ENCODE peak calls at places on chromosomes 1 and 21, in ten cellular contexts. One of them, this sample, is unnamed.

GRCh38 chr1:172487550-172487949 is 43.7 kb upstream of the PIGC start:
- DNase-seq in dorsolateral prefrontal cortex: no peak
- DNase-seq in left ventricle myocardium inferior: no peak
- DNase-seq in ascending aorta: no peak
- DNase-seq in ovary: no peak
- DNase-seq in neural progenitor cell: peak; percentile 76
- DNase-seq in pancreas: no peak
- DNase-seq in CD4-positive, CD25-positive, alpha-beta regulatory T cell: peak; percentile 8
- DNase-seq in CD8-positive, alpha-beta T cell: no peak
- DNase-seq in stomach: no peak
- DNase-seq in this sample: no peak

GRCh38 chr1:12477936-12478611 is 139.9 kb downstream of the DHRS3 start:
- DNase-seq in pancreas: peak; percentile 88
- DNase-seq in dorsolateral prefrontal cortex: no peak
- DNase-seq in left ventricle myocardium inferior: peak; percentile 76
- DNase-seq in neural progenitor cell: peak; percentile 34
- DNase-seq in ascending aorta: peak; percentile 42
- DNase-seq in CD8-positive, alpha-beta T cell: no peak
- DNase-seq in stomach: peak; percentile 69
- DNase-seq in CD4-positive, CD25-positive, alpha-beta regulatory T cell: no peak
- DNase-seq in ovary: peak; percentile 93
- DNase-seq in this sample: peak; percentile 42

GRCh38 chr1:185157599-185158469 is 867 bp downstream of the SWT1 start:
- DNase-seq in CD4-positive, CD25-positive, alpha-beta regulatory T cell: no peak
- DNase-seq in stomach: no peak
- DNase-seq in ascending aorta: no peak
- DNase-seq in neural progenitor cell: peak; percentile 26
- DNase-seq in left ventricle myocardium inferior: no peak
- DNase-seq in CD8-positive, alpha-beta T cell: no peak
- DNase-seq in ovary: no peak
- DNase-seq in pancreas: no peak
- DNase-seq in dorsolateral prefrontal cortex: no peak
- DNase-seq in this sample: no peak

GRCh38 chr1:94579876-94580294 is 38.3 kb upstream of the F3 start:
- DNase-seq in CD4-positive, CD25-positive, alpha-beta regulatory T cell: no peak
- DNase-seq in left ventricle myocardium inferior: no peak
- DNase-seq in dorsolateral prefrontal cortex: no peak
- DNase-seq in stomach: no peak
- DNase-seq in CD8-positive, alpha-beta T cell: no peak
- DNase-seq in neural progenitor cell: no peak
- DNase-seq in pancreas: no peak
- DNase-seq in ovary: no peak
- DNase-seq in ascending aorta: no peak
- DNase-seq in this sample: no peak

GRCh38 chr1:25598879-25599278 is 17.7 kb upstream of the MAN1C1 start:
- DNase-seq in ovary: no peak
- DNase-seq in neural progenitor cell: no peak
- DNase-seq in left ventricle myocardium inferior: no peak
- DNase-seq in pancreas: no peak
- DNase-seq in CD4-positive, CD25-positive, alpha-beta regulatory T cell: no peak
- DNase-seq in stomach: no peak
- DNase-seq in CD8-positive, alpha-beta T cell: no peak
- DNase-seq in dorsolateral prefrontal cortex: no peak
- DNase-seq in ascending aorta: no peak
- DNase-seq in this sample: no peak

GRCh38 chr1:93840956-93841482 is 38.0 kb downstream of the DNTTIP2 start:
- DNase-seq in ascending aorta: no peak
- DNase-seq in left ventricle myocardium inferior: no peak
- DNase-seq in pancreas: no peak
- DNase-seq in ovary: no peak
- DNase-seq in dorsolateral prefrontal cortex: no peak
- DNase-seq in neural progenitor cell: no peak
- DNase-seq in CD4-positive, CD25-positive, alpha-beta regulatory T cell: no peak
- DNase-seq in stomach: no peak
- DNase-seq in CD8-positive, alpha-beta T cell: no peak
- DNase-seq in this sample: no peak

GRCh38 chr1:32215629-32216505 is 6.3 kb downstream of the TMEM234 start:
- DNase-seq in left ventricle myocardium inferior: peak; percentile 29
- DNase-seq in CD4-positive, CD25-positive, alpha-beta regulatory T cell: peak; percentile 67
- DNase-seq in pancreas: no peak
- DNase-seq in CD8-positive, alpha-beta T cell: no peak
- DNase-seq in ovary: peak; percentile 70
- DNase-seq in neural progenitor cell: peak; percentile 83
- DNase-seq in dorsolateral prefrontal cortex: no peak
- DNase-seq in ascending aorta: no peak
- DNase-seq in stomach: peak; percentile 73
- DNase-seq in this sample: no peak

GRCh38 chr1:218705911-218706893 is 361.1 kb downstream of the TGFB2 start:
- DNase-seq in CD4-positive, CD25-positive, alpha-beta regulatory T cell: no peak
- DNase-seq in pancreas: no peak
- DNase-seq in ovary: no peak
- DNase-seq in left ventricle myocardium inferior: no peak
- DNase-seq in CD8-positive, alpha-beta T cell: no peak
- DNase-seq in stomach: no peak
- DNase-seq in neural progenitor cell: no peak
- DNase-seq in dorsolateral prefrontal cortex: no peak
- DNase-seq in ascending aorta: no peak
- DNase-seq in this sample: no peak

GRCh38 chr21:34362670-34363069 is 1.1 kb upstream of the KCNE2 start:
- DNase-seq in pancreas: no peak
- DNase-seq in neural progenitor cell: no peak
- DNase-seq in CD8-positive, alpha-beta T cell: no peak
- DNase-seq in CD4-positive, CD25-positive, alpha-beta regulatory T cell: no peak
- DNase-seq in stomach: no peak
- DNase-seq in dorsolateral prefrontal cortex: no peak
- DNase-seq in ascending aorta: no peak
- DNase-seq in left ventricle myocardium inferior: no peak
- DNase-seq in ovary: no peak
- DNase-seq in this sample: no peak

GRCh38 chr1:27135920-27136551 is 18.9 kb downstream of the SLC9A1 start:
- DNase-seq in pancreas: no peak
- DNase-seq in neural progenitor cell: peak; percentile 60
- DNase-seq in ascending aorta: no peak
- DNase-seq in stomach: peak; percentile 58
- DNase-seq in CD4-positive, CD25-positive, alpha-beta regulatory T cell: no peak
- DNase-seq in CD8-positive, alpha-beta T cell: no peak
- DNase-seq in dorsolateral prefrontal cortex: no peak
- DNase-seq in left ventricle myocardium inferior: no peak
- DNase-seq in ovary: no peak
- DNase-seq in this sample: no peak

GRCh38 chr1:154624756-154625643 is 17.0 kb upstream of the ADAR start:
- DNase-seq in ovary: no peak
- DNase-seq in stomach: no peak
- DNase-seq in dorsolateral prefrontal cortex: no peak
- DNase-seq in CD4-positive, CD25-positive, alpha-beta regulatory T cell: no peak
- DNase-seq in left ventricle myocardium inferior: no peak
- DNase-seq in CD8-positive, alpha-beta T cell: no peak
- DNase-seq in ascending aorta: no peak
- DNase-seq in pancreas: no peak
- DNase-seq in neural progenitor cell: no peak
- DNase-seq in this sample: no peak

DNA sequence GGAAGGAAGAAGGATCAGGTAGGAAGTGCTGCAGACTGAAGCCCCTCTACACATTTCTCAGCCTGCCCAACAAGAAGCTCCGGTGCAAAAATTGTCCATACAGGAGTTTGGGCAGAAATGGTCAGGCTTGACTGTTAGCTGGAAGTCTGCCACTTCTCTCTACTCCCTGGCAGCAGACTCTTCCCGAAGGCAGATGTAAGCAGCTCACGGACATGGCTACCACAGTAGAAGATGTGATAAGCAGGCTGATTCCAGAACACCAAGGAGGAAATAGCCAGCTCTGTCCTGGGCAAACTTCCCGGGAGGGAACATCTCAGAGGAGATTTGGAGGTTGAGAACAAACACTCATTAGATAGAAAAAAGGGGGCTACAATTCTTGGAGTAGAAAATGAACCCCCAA is 52.6 kb downstream of the TRABD2B start:
- DNase-seq in dorsolateral prefrontal cortex: no peak
- DNase-seq in stomach: no peak
- DNase-seq in left ventricle myocardium inferior: no peak
- DNase-seq in pancreas: no peak
- DNase-seq in CD8-positive, alpha-beta T cell: no peak
- DNase-seq in ascending aorta: no peak
- DNase-seq in neural progenitor cell: no peak
- DNase-seq in CD4-positive, CD25-positive, alpha-beta regulatory T cell: no peak
- DNase-seq in ovary: no peak
- DNase-seq in this sample: no peak
- H3K27ac ChIP-seq in dorsolateral prefrontal cortex: no peak overlapping the region
- H3K27ac ChIP-seq in stomach: no peak overlapping the region
- H3K27ac ChIP-seq in left ventricle myocardium inferior: no peak overlapping the region
- H3K27ac ChIP-seq in pancreas: no peak overlapping the region
- H3K27ac ChIP-seq in CD8-positive, alpha-beta T cell: no peak overlapping the region
- H3K27ac ChIP-seq in ascending aorta: no peak overlapping the region
- H3K27ac ChIP-seq in neural progenitor cell: no peak overlapping the region
- H3K27ac ChIP-seq in CD4-positive, CD25-positive, alpha-beta regulatory T cell: no peak overlapping the region
- H3K27ac ChIP-seq in ovary: no peak overlapping the region
- H3K27ac ChIP-seq in this sample: no peak overlapping the region

DNA sequence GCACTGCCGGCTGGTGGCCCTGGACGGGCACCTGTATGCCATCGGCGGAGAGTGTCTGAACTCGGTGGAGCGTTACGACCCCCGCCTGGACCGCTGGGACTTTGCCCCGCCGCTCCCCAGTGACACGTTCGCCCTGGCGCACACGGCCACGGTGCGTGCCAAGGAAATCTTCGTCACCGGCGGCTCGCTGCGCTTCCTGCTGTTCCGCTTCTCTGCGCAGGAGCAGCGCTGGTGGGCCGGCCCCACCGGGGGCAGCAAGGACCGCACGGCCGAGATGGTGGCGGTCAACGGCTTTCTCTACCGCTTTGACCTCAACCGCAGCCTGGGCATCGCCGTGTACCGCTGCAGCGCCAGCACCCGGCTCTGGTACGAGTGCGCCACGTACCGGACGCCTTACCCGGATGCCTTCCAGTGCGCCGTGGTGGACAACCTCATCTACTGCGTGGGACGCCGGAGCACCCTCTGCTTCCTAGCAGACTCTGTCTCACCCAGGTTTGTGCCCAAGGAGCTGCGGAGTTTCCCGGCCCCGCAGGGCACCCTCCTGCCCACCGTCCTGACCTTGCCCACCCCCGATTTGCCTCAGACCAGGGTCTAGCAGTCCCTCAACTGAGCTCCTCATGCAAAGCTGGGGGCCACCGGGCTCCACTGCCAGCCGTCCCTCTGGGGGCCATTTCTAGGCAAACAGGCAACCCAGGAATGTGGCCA is 2.1 kb downstream of the KLHDC7A start:
- DNase-seq in dorsolateral prefrontal cortex: no peak
- DNase-seq in ovary: no peak
- DNase-seq in CD4-positive, CD25-positive, alpha-beta regulatory T cell: no peak
- DNase-seq in pancreas: no peak
- DNase-seq in left ventricle myocardium inferior: no peak
- DNase-seq in stomach: no peak
- DNase-seq in ascending aorta: no peak
- DNase-seq in CD8-positive, alpha-beta T cell: no peak
- DNase-seq in neural progenitor cell: no peak
- DNase-seq in this sample: no peak
- H3K27ac ChIP-seq in dorsolateral prefrontal cortex: no peak overlapping the region
- H3K27ac ChIP-seq in ovary: no peak overlapping the region
- H3K27ac ChIP-seq in CD4-positive, CD25-positive, alpha-beta regulatory T cell: no peak overlapping the region
- H3K27ac ChIP-seq in pancreas: no peak overlapping the region
- H3K27ac ChIP-seq in left ventricle myocardium inferior: no peak overlapping the region
- H3K27ac ChIP-seq in stomach: no peak overlapping the region
- H3K27ac ChIP-seq in ascending aorta: no peak overlapping the region
- H3K27ac ChIP-seq in CD8-positive, alpha-beta T cell: no peak overlapping the region
- H3K27ac ChIP-seq in neural progenitor cell: no peak overlapping the region
- H3K27ac ChIP-seq in this sample: no peak overlapping the region

DNA sequence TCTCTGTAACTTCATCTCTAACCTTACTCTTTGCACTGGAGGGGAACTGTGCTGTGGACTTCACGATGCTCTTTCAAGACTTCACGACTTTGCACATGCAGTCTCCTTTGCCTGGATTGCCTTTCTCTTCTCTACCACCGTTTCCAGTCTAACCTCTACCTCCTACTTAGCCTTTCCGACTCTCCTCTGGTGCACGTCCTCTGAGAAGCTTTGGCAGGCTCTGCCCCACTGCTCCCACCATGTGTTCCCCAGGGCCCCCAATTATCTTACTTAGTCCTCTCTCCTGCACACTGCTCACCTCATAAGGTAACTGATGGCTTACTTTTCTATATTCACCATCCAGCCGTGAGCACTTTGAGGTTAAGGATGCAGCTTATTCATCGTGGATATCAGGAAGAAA is 101.7 kb upstream of the GJB5 start:
- DNase-seq in ascending aorta: no peak
- DNase-seq in CD8-positive, alpha-beta T cell: no peak
- DNase-seq in left ventricle myocardium inferior: no peak
- DNase-seq in dorsolateral prefrontal cortex: no peak
- DNase-seq in pancreas: no peak
- DNase-seq in ovary: no peak
- DNase-seq in stomach: no peak
- DNase-seq in CD4-positive, CD25-positive, alpha-beta regulatory T cell: no peak
- DNase-seq in neural progenitor cell: no peak
- DNase-seq in this sample: no peak
- H3K27ac ChIP-seq in ascending aorta: no peak overlapping the region
- H3K27ac ChIP-seq in CD8-positive, alpha-beta T cell: no peak overlapping the region
- H3K27ac ChIP-seq in left ventricle myocardium inferior: no peak overlapping the region
- H3K27ac ChIP-seq in dorsolateral prefrontal cortex: no peak overlapping the region
- H3K27ac ChIP-seq in pancreas: no peak overlapping the region
- H3K27ac ChIP-seq in ovary: no peak overlapping the region
- H3K27ac ChIP-seq in stomach: no peak overlapping the region
- H3K27ac ChIP-seq in CD4-positive, CD25-positive, alpha-beta regulatory T cell: no peak overlapping the region
- H3K27ac ChIP-seq in neural progenitor cell: no peak overlapping the region
- H3K27ac ChIP-seq in this sample: no peak overlapping the region

GRCh38 chr1:211375286-211375818 is 48.7 kb downstream of the TRAF5 start:
- DNase-seq in neural progenitor cell: peak; percentile 52
- DNase-seq in ovary: no peak
- DNase-seq in dorsolateral prefrontal cortex: no peak
- DNase-seq in pancreas: no peak
- DNase-seq in CD8-positive, alpha-beta T cell: no peak
- DNase-seq in stomach: no peak
- DNase-seq in CD4-positive, CD25-positive, alpha-beta regulatory T cell: no peak
- DNase-seq in left ventricle myocardium inferior: no peak
- DNase-seq in ascending aorta: no peak
- DNase-seq in this sample: no peak
- H3K27ac ChIP-seq in neural progenitor cell: no peak overlapping the region
- H3K27ac ChIP-seq in ovary: no peak overlapping the region
- H3K27ac ChIP-seq in dorsolateral prefrontal cortex: no peak overlapping the region
- H3K27ac ChIP-seq in pancreas: no peak overlapping the region
- H3K27ac ChIP-seq in CD8-positive, alpha-beta T cell: no peak overlapping the region
- H3K27ac ChIP-seq in stomach: no peak overlapping the region
- H3K27ac ChIP-seq in CD4-positive, CD25-positive, alpha-beta regulatory T cell: no peak overlapping the region
- H3K27ac ChIP-seq in left ventricle myocardium inferior: no peak overlapping the region
- H3K27ac ChIP-seq in ascending aorta: no peak overlapping the region
- H3K27ac ChIP-seq in this sample: no peak overlapping the region

GRCh38 chr1:164622057-164622840 is 63.3 kb downstream of the PBX1 start:
- DNase-seq in stomach: no peak
- DNase-seq in left ventricle myocardium inferior: no peak
- DNase-seq in ascending aorta: no peak
- DNase-seq in pancreas: no peak
- DNase-seq in dorsolateral prefrontal cortex: no peak
- DNase-seq in CD8-positive, alpha-beta T cell: no peak
- DNase-seq in neural progenitor cell: no peak
- DNase-seq in CD4-positive, CD25-positive, alpha-beta regulatory T cell: no peak
- DNase-seq in ovary: no peak
- DNase-seq in this sample: no peak
- H3K27ac ChIP-seq in stomach: no peak overlapping the region
- H3K27ac ChIP-seq in left ventricle myocardium inferior: peak overlapping the region; percentile 86
- H3K27ac ChIP-seq in ascending aorta: no peak overlapping the region
- H3K27ac ChIP-seq in pancreas: no peak overlapping the region
- H3K27ac ChIP-seq in dorsolateral prefrontal cortex: no peak overlapping the region
- H3K27ac ChIP-seq in CD8-positive, alpha-beta T cell: no peak overlapping the region
- H3K27ac ChIP-seq in neural progenitor cell: no peak overlapping the region
- H3K27ac ChIP-seq in CD4-positive, CD25-positive, alpha-beta regulatory T cell: no peak overlapping the region
- H3K27ac ChIP-seq in ovary: no peak overlapping the region
- H3K27ac ChIP-seq in this sample: no peak overlapping the region